ENCODE peak calls at places on chromosome 2, in eight cellular contexts. P is DND-41; K is activated naive CD4-positive, alpha-beta T cell; H is GM18507; U is NCI-H1092 treated with DMSO at 0.1 percent for 48 hours; D is stimulated activated CD4-positive, alpha-beta T cell treated with anti-CD3 and anti-CD28 coated beads, Interleukin-15, amount 100 ng/mL, for 1 hour; R is EL; Y is activated CD4-positive, alpha-beta T cell treated with anti-CD3 and anti-CD28 coated beads for 48 hours. E is an unnamed sample.

GRCh38 chr2:60998628-60999545 is 18.6 kb upstream of the PEX13 start:
- DNase-seq in P (no peak), K (no peak), H (peak; percentile 23), U (peak; percentile 33), D (no peak), R (peak; percentile 43), Y (no peak), E (peak; percentile 51)

GRCh38 chr2:113760400-113760799 is 4.0 kb upstream of the SLC35F5 start:
- DNase-seq in P (no peak), K (no peak), H (no peak), U (no peak), D (no peak), R (peak; percentile 82), Y (no peak), E (no peak)

GRCh38 chr2:98509542-98510321 is 65.1 kb downstream of the INPP4A start:
- DNase-seq in P (no peak), K (no peak), H (no peak), U (no peak), D (no peak), R (no peak), Y (no peak), E (no peak)

GRCh38 chr2:74379851-74380789 is at the start of gene DCTN1:
- DNase-seq in P (peak; percentile 35), K (no peak), H (no peak), U (no peak), D (no peak), R (peak; percentile 65), Y (peak; percentile 28), E (no peak)

GRCh38 chr2:233981574-233982420 is 64.6 kb downstream of the TRPM8 start:
- DNase-seq in P (no peak), K (no peak), H (no peak), U (no peak), D (no peak), R (no peak), Y (no peak), E (no peak)

GRCh38 chr2:135745545-135745944 is 3.9 kb downstream of the UBXN4 start:
- DNase-seq in P (no peak), K (no peak), H (no peak), U (no peak), D (no peak), R (peak; percentile 84), Y (no peak), E (peak; percentile 40)

GRCh38 chr2:75424936-75425619 is 135.7 kb downstream of the EVA1A start:
- DNase-seq in P (no peak), K (no peak), H (no peak), U (no peak), D (no peak), R (peak; percentile 69), Y (no peak), E (no peak)

GRCh38 chr2:69011611-69012157 is 1.3 kb upstream of the ANTXR1 start:
- DNase-seq in P (no peak), K (no peak), H (no peak), U (no peak), D (no peak), R (no peak), Y (no peak), E (no peak)

GRCh38 chr2:160062283-160063005 is at the start of gene PLA2R1:
- DNase-seq in P (no peak), K (no peak), H (no peak), U (no peak), D (no peak), R (peak; percentile 57), Y (peak; percentile 13), E (peak; percentile 19)

GRCh38 chr2:147451902-147452515 is 392.8 kb upstream of the ACVR2A start:
- DNase-seq in P (no peak), K (no peak), H (no peak), U (no peak), D (no peak), R (no peak), Y (no peak), E (no peak)

GRCh38 chr2:215401896-215402379 is 33.9 kb downstream of the FN1 start:
- DNase-seq in P (peak; percentile 34), K (no peak), H (no peak), U (no peak), D (no peak), R (peak; percentile 87), Y (no peak), E (peak; percentile 67)

GRCh38 chr2:144582651-144583361 is 62.9 kb upstream of the ZEB2 start:
- DNase-seq in P (no peak), K (no peak), H (no peak), U (no peak), D (no peak), R (no peak), Y (no peak), E (no peak)